ENCODE peak calls at places on chromosomes 16 and 17, in nine cellular contexts. T is thoracic aorta, B is BJ, L is GM23338, A is esophagus squamous epithelium, X is PC-3, G is transverse colon, D is psoas muscle, J is ovary. S is an unnamed sample.
A peak's percentile ranks its signal among the peaks of the same experiment; 100 is the strongest.

GRCh38 chr16:57380671-57381462 is 8.6 kb downstream of the CX3CL1 start:
- DNase-seq in T (no peak), B (no peak), L (no peak), A (no peak), X (peak; percentile 52), G (no peak), D (no peak), J (no peak), S (no peak)

GRCh38 chr17:56292010-56292409 is 138.7 kb downstream of the ANKFN1 start:
- DNase-seq in T (no peak), B (no peak), L (no peak), A (no peak), X (peak; percentile 50), G (no peak), D (no peak), J (no peak), S (peak; percentile 76)

GRCh38 chr17:79840204-79840988 is 1.2 kb upstream of the CBX4 start:
- DNase-seq in T (no peak), B (no peak), L (peak; percentile 67), A (no peak), X (no peak), G (peak; percentile 67), D (peak; percentile 83), J (peak; percentile 79), S (no peak)

GRCh38 chr17:76076100-76076764 is 1.7 kb downstream of the GALR2 start:
- DNase-seq in T (no peak), B (no peak), L (peak; percentile 71), A (no peak), X (no peak), G (no peak), D (no peak), J (no peak), S (no peak)

GRCh38 chr16:57004387-57005250 is 15.3 kb downstream of the NLRC5 start:
- DNase-seq in T (no peak), B (no peak), L (no peak), A (no peak), X (no peak), G (no peak), D (no peak), J (no peak), S (peak; percentile 49)

GRCh38 chr17:21352221-21352980 is 23.8 kb upstream of the KCNJ12 start:
- DNase-seq in T (no peak), B (no peak), L (no peak), A (no peak), X (no peak), G (peak; percentile 5), D (peak; percentile 38), J (no peak), S (no peak)

GRCh38 chr17:65158081-65158480 is 20.9 kb downstream of the RGS9 start:
- DNase-seq in T (no peak), B (no peak), L (no peak), A (no peak), X (no peak), G (no peak), D (no peak), J (no peak), S (no peak)

GRCh38 chr16:49923411-49923810 is 67.5 kb upstream of the ZNF423 start:
- DNase-seq in T (no peak), B (no peak), L (no peak), A (no peak), X (no peak), G (no peak), D (no peak), J (no peak), S (no peak)

GRCh38 chr17:41913798-41914197 is 5.0 kb downstream of the ACLY start:
- DNase-seq in T (no peak), B (no peak), L (no peak), A (no peak), X (no peak), G (no peak), D (no peak), J (no peak), S (no peak)

GRCh38 chr16:72098936-72099335 is 5.3 kb downstream of the DHX38 start:
- DNase-seq in T (no peak), B (no peak), L (peak; percentile 36), A (no peak), X (no peak), G (no peak), D (no peak), J (no peak), S (no peak)
- H3K27me3 ChIP-seq in T (no peaks in the 10 kb centered on the region), B (no peaks in the 10 kb centered on the region), L (no peaks in the 10 kb centered on the region), A (no peaks in the 10 kb centered on the region), X (no peaks in the 10 kb centered on the region), G (no peaks in the 10 kb centered on the region), D (no peaks in the 10 kb centered on the region), J (no peaks in the 10 kb centered on the region), S (no peaks in the 10 kb centered on the region)

DNA sequence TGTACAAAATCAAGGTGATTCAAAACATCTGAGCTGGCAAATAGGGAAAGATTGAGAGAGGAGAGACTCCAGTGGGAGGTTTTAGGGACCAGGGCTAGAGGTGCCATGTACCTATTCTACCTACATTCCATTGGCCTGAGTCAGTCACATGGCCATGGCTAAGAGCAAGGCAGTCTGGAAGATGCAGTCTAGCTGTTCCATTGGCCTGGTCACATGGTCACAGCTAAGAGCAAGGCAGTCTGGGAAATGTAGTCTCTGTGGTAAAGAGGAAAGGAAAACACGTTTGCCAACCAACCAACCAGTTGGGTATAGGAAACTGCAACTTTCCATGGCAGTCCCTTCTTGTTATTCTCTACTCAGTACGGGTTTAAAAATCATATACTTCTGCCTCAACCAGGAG is 369.1 kb downstream of the XYLT1 start:
- DNase-seq in T (no peak), B (no peak), L (peak; percentile 78), A (no peak), X (no peak), G (no peak), D (no peak), J (no peak), S (peak; percentile 48)
- TF ChIP-seq CTCF in T (no peak), B (no peak), L (no peak), A (no peak), X (no peak), G (no peak), D (no peak), J (no peak), S (no peak)

GRCh38 chr17:9898812-9899211 is 6.3 kb downstream of the RCVRN start:
- DNase-seq in T (no peak), B (no peak), L (no peak), A (no peak), X (no peak), G (no peak), D (no peak), J (no peak), S (no peak)
- H3K27me3 ChIP-seq in T (no peaks in the 10 kb centered on the region), B (no peaks in the 10 kb centered on the region), L (no peaks in the 10 kb centered on the region), A (no peaks in the 10 kb centered on the region), X (no peaks in the 10 kb centered on the region), G (no peaks in the 10 kb centered on the region), D (no peaks in the 10 kb centered on the region), J (no peaks in the 10 kb centered on the region), S (no peaks in the 10 kb centered on the region)

DNA sequence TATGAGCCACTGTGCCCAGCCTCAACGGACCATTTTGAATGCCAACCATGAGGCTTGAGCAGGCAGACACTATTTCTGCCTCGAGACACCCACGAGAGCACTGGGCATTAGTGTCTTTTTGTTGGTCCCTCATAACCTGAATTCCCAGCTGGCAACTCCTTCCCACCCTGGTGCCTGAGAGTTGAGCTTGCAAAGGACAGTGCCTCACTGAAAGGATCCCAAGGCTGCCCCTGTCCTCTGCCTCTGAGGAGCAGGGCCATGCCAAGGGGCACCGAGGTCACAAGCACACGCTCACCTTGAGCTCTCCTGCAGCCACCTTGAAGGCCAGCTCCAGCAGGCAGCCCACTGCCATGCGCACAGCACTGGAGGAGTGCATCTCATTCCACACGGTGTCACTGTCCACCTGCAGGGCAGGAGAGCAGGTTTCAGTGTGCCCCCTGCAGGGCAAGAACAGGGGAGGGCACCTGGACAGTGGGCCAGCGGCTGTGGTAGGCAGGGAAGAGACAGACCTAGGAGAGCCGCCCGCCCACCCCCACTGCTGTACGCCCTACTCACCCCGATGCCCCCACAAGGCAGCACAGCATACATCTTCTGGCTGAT is 12.8 kb downstream of the G6PC3 start:
- DNase-seq in T (no peak), B (no peak), L (no peak), A (no peak), X (peak; percentile 76), G (no peak), D (no peak), J (no peak), S (peak; percentile 23)
- TF ChIP-seq CTCF in T (no peak), B (no peak), L (no peak), A (no peak), X (peak; percentile 93), G (peak; percentile 12), D (peak; percentile 39), J (no peak), S (peak; percentile 68)

GRCh38 chr16:84294196-84295142 is at the start of gene WFDC1:
- DNase-seq in T (no peak), B (no peak), L (peak; percentile 43), A (no peak), X (no peak), G (no peak), D (no peak), J (no peak), S (no peak)
- H3K27me3 ChIP-seq in T (no peaks in the 10 kb centered on the region), B (peaks cover 4% of the 10 kb centered on the region), L (no peaks in the 10 kb centered on the region), A (no peaks in the 10 kb centered on the region), X (peaks cover 8% of the 10 kb centered on the region), G (peaks cover 9% of the 10 kb centered on the region), D (peaks cover 44% of the 10 kb centered on the region), J (no peaks in the 10 kb centered on the region), S (peaks cover 83% of the 10 kb centered on the region)

DNA sequence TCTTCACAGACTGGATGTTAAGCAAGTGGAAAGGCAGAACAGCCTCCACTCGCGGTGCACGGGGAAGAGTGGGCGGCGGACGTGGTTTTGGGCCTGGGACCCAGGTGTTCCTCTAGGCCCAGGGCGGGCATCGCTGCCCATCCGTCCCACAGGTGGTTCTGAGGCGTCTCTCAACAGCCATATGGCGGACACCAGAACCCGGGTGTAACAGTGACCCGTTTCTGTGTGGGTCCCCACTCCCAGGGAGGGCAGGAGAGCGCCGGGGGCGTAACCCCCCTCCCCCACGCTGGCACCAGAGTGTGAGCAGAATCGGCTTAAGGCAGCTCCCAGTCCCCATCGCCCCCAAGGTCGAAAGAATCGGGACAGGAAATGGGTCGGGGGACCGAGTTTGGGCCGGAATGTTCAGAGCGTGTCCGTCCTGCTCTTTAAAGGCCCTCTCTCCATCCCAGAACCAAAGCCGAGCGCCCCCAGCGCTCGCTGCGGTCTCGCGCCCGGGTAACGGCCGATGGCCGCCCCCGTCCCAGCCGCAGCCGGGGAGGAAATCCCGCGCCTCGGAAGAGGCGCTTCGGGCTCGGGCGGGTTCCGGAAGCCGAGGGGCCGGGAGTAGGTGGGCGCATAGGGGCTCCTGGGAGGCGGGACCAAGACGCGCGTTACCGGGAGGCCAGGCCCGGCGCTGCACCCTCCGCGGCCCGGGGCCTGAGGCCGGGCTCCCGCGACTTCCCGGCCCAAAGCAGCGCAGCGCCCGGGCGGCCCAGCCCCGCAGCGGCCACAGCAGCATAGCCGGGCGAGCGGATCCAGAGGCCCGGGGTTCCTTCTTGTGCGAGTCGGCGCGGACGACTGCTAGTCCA is at the start of gene TK2:
- DNase-seq in T (no peak), B (no peak), L (peak; percentile 84), A (no peak), X (peak; percentile 30), G (peak; percentile 71), D (peak; percentile 84), J (peak; percentile 83), S (no peak)
- TF ChIP-seq CTCF in T (peak; percentile 29), B (peak; percentile 25), L (no peak), A (no peak), X (peak; percentile 26), G (peak; percentile 35), D (peak; percentile 17), J (peak; percentile 20), S (peak; percentile 40)